ENCODE peak calls at places on chromosomes 6 and 20, in ten cellular contexts. G is lower lobe of right lung; F is mesenchymal stem cell; M is SJCRH30; W is adrenal gland; Y is CD4-positive, CD25-positive, alpha-beta regulatory T cell; S is A549; T is upper lobe of right lung; C is colonic mucosa; Z is HCT116. X is an unnamed sample.

GRCh38 chr6:138593100-138593877 is 94.0 kb upstream of the NHSL1 start:
- DNase-seq in G (no peak), F (peak; percentile 100), M (no peak), W (peak; percentile 78), Y (peak; percentile 64), S (peak; percentile 70), T (no peak), C (peak; percentile 60), Z (peak; percentile 64), X (no peak)

GRCh38 chr6:56536536-56536935 is 106.2 kb downstream of the DST start:
- DNase-seq in G (no peak), F (no peak), M (no peak), W (no peak), Y (no peak), S (no peak), T (no peak), C (no peak), Z (no peak), X (no peak)

GRCh38 chr6:70667256-70667710 is 400 bp upstream of the SMAP1 start:
- DNase-seq in G (no peak), F (no peak), M (no peak), W (no peak), Y (no peak), S (no peak), T (no peak), C (no peak), Z (no peak), X (no peak)

GRCh38 chr6:44898296-44898930 is 429.7 kb upstream of the RUNX2 start:
- DNase-seq in G (no peak), F (peak; percentile 26), M (peak; percentile 71), W (no peak), Y (no peak), S (no peak), T (no peak), C (no peak), Z (no peak), X (no peak)

GRCh38 chr6:117547688-117548621 is 54.4 kb downstream of the GOPC start:
- DNase-seq in G (peak; percentile 54), F (peak; percentile 69), M (no peak), W (peak; percentile 85), Y (peak; percentile 64), S (no peak), T (peak; percentile 65), C (peak; percentile 24), Z (no peak), X (peak; percentile 57)

GRCh38 chr6:121522265-121522664 is 86.8 kb downstream of the GJA1 start:
- DNase-seq in G (no peak), F (peak; percentile 94), M (no peak), W (peak; percentile 75), Y (no peak), S (peak; percentile 9), T (no peak), C (no peak), Z (no peak), X (no peak)

GRCh38 chr6:13924949-13925881 is at the start of gene RNF182:
- DNase-seq in G (no peak), F (peak; percentile 16), M (no peak), W (peak; percentile 21), Y (peak; percentile 38), S (no peak), T (no peak), C (peak; percentile 27), Z (no peak), X (no peak)

GRCh38 chr20:56442381-56443365 is 25.8 kb upstream of the RTF2 start:
- DNase-seq in G (no peak), F (peak; percentile 48), M (no peak), W (no peak), Y (no peak), S (no peak), T (no peak), C (no peak), Z (no peak), X (no peak)

GRCh38 chr20:64039293-64040160 is 3.5 kb downstream of the C20orf204 start:
- DNase-seq in G (no peak), F (no peak), M (no peak), W (no peak), Y (no peak), S (no peak), T (no peak), C (no peak), Z (no peak), X (no peak)

GRCh38 chr6:35906499-35906846 is 14.4 kb downstream of the SRPK1 start:
- DNase-seq in G (no peak), F (no peak), M (no peak), W (no peak), Y (no peak), S (no peak), T (no peak), C (no peak), Z (no peak), X (no peak)

GRCh38 chr6:151729829-151730495 is 77.5 kb upstream of the ESR1 start:
- DNase-seq in G (no peak), F (no peak), M (peak; percentile 6), W (no peak), Y (no peak), S (no peak), T (no peak), C (no peak), Z (no peak), X (no peak)

GRCh38 chr6:127118505-127119360 is at the start of gene RSPO3:
- DNase-seq in G (peak; percentile 47), F (peak; percentile 60), M (peak; percentile 7), W (peak; percentile 4), Y (peak; percentile 12), S (peak; percentile 31), T (peak; percentile 70), C (peak; percentile 21), Z (no peak), X (no peak)

GRCh38 chr20:12111431-12112088 is 193.9 kb downstream of the BTBD3 start:
- DNase-seq in G (no peak), F (no peak), M (no peak), W (no peak), Y (no peak), S (no peak), T (no peak), C (no peak), Z (no peak), X (no peak)

GRCh38 chr6:81105998-81106397 is 646.5 kb downstream of the TENT5A start:
- DNase-seq in G (no peak), F (no peak), M (no peak), W (no peak), Y (no peak), S (no peak), T (no peak), C (no peak), Z (no peak), X (no peak)

GRCh38 chr20:30502670-30503069 is 754.8 kb upstream of the DEFB115 start:
- DNase-seq in G (no peak), F (peak; percentile 3), M (no peak), W (no peak), Y (no peak), S (no peak), T (no peak), C (no peak), Z (no peak), X (no peak)

GRCh38 chr6:167331565-167331964 is 6.7 kb downstream of the TTLL2 start:
- DNase-seq in G (no peak), F (no peak), M (peak; percentile 14), W (no peak), Y (no peak), S (no peak), T (no peak), C (no peak), Z (no peak), X (no peak)

GRCh38 chr6:119871520-119871919 is 522.0 kb upstream of the MAN1A1 start:
- DNase-seq in G (no peak), F (no peak), M (no peak), W (no peak), Y (no peak), S (no peak), T (no peak), C (no peak), Z (no peak), X (no peak)

GRCh38 chr20:18046535-18046934 is 11.2 kb downstream of the OVOL2 start:
- DNase-seq in G (no peak), F (no peak), M (no peak), W (no peak), Y (no peak), S (no peak), T (no peak), C (no peak), Z (no peak), X (no peak)

GRCh38 chr20:5039255-5039657 is 37.9 kb upstream of the SLC23A2 start:
- DNase-seq in G (no peak), F (no peak), M (no peak), W (no peak), Y (peak; percentile 33), S (no peak), T (no peak), C (no peak), Z (no peak), X (no peak)

DNA sequence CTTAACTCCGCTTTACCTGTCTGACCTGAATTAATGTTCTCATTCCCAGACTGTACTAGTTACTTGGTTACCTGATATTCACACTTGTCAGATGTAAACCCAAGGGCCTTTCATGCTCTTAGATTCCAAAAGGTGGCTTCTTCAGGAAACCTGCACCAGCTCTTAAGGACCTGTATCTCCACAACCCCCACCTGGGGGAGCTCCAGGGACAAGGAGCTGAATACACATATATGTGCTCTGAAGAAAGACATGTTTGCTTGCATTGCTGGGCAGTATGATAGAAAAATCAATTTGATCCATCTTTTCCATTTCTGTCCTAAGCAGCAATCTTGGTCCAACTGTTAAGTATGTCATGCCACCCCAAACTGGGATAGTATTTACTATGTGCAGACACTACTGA is 64.8 kb upstream of the POU3F2 start:
- DNase-seq in G (no peak), F (no peak), M (peak; percentile 17), W (peak; percentile 5), Y (peak; percentile 41), S (peak; percentile 1), T (no peak), C (peak; percentile 19), Z (peak; percentile 40), X (peak; percentile 6)
- H3K4me3 ChIP-seq in G (no peak overlapping the region), F (no peak overlapping the region), M (no peak overlapping the region), W (no peak overlapping the region), Y (no peak overlapping the region), S (no peak overlapping the region), T (no peak overlapping the region), C (no peak overlapping the region), Z (no peak overlapping the region), X (no peak overlapping the region)

GRCh38 chr20:19945732-19946670 is 71.2 kb upstream of the NAA20 start:
- DNase-seq in G (no peak), F (no peak), M (no peak), W (no peak), Y (no peak), S (no peak), T (no peak), C (peak; percentile 68), Z (no peak), X (no peak)
- H3K27ac ChIP-seq in G (peak overlapping the region; percentile 83), F (no peak overlapping the region), M (no peak overlapping the region), W (no peak overlapping the region), Y (no peak overlapping the region), S (no peak overlapping the region), T (peak overlapping the region; percentile 60), C (peak overlapping the region; percentile 2), Z (no peak overlapping the region), X (no peak overlapping the region)

GRCh38 chr20:50513169-50514034 is 3.2 kb downstream of the PTPN1 start:
- DNase-seq in G (no peak), F (peak; percentile 89), M (no peak), W (no peak), Y (no peak), S (no peak), T (no peak), C (no peak), Z (no peak), X (no peak)
- H3K4me3 ChIP-seq in G (peak overlapping the region; percentile 98), F (peak overlapping the region; percentile 91), M (no peak overlapping the region), W (no peak overlapping the region), Y (peak overlapping the region; percentile 89), S (no peak overlapping the region), T (peak overlapping the region; percentile 75), C (no peak overlapping the region), Z (no peak overlapping the region), X (no peak overlapping the region)

GRCh38 chr6:42313941-42314570 is 96.4 kb upstream of the MRPS10 start:
- DNase-seq in G (no peak), F (peak; percentile 70), M (peak; percentile 81), W (no peak), Y (no peak), S (no peak), T (no peak), C (no peak), Z (no peak), X (no peak)
- H3K27ac ChIP-seq in G (peak overlapping the region; percentile 20), F (no peak overlapping the region), M (no peak overlapping the region), W (no peak overlapping the region), Y (no peak overlapping the region), S (peak overlapping the region; percentile 92), T (peak overlapping the region; percentile 36), C (peak overlapping the region; percentile 26), Z (peak overlapping the region; percentile 53), X (no peak overlapping the region)

X was measured in DND-41.